ENCODE peak calls at places on chromosomes 3 and 15, in nine cellular contexts. E, F, Q, N, D, S, U, T and W are unnamed samples.

GRCh38 chr3:16481570-16481897 is 32.0 kb downstream of the RFTN1 start:
- DNase-seq in E (no peak), Q (no peak), F (no peak), U (no peak), D (no peak), N (no peak), T (no peak), S (no peak), W (no peak)

GRCh38 chr3:94004301-94004910 is 24.0 kb downstream of the STX19 start:
- DNase-seq in T (no peak), Q (no peak), N (no peak), F (peak; percentile 52), U (no peak), S (no peak), D (no peak), E (no peak), W (peak; percentile 52)

GRCh38 chr3:60774617-60775016 is 476.6 kb downstream of the FHIT start:
- DNase-seq in D (no peak), U (no peak), Q (no peak), F (no peak), N (no peak), S (no peak), E (no peak), T (no peak), W (no peak)

GRCh38 chr15:78317145-78317836 is 17.9 kb upstream of the SKIC8 start:
- DNase-seq in T (no peak), U (peak; percentile 56), N (no peak), Q (no peak), F (peak; percentile 26), E (no peak), D (no peak), S (peak; percentile 33), W (no peak)

GRCh38 chr3:50132421-50133282 is 22.5 kb upstream of the SEMA3F start:
- DNase-seq in N (no peak), U (no peak), Q (no peak), S (no peak), E (no peak), T (no peak), F (no peak), D (no peak), W (no peak)

GRCh38 chr3:38641461-38642110 is 7.9 kb downstream of the SCN5A start:
- DNase-seq in E (no peak), D (no peak), U (no peak), T (peak; percentile 9), S (peak; percentile 19), F (no peak), Q (no peak), N (no peak), W (no peak)

GRCh38 chr3:164940737-164941136 is 137.6 kb downstream of the SI start:
- DNase-seq in E (no peak), N (no peak), D (no peak), U (no peak), S (no peak), T (no peak), Q (no peak), F (no peak), W (no peak)

GRCh38 chr3:17865626-17866025 is 123.2 kb upstream of the TBC1D5 start:
- DNase-seq in D (no peak), Q (no peak), F (no peak), E (no peak), N (no peak), T (no peak), S (no peak), U (no peak), W (no peak)

GRCh38 chr3:49217688-49218470 is 46.5 kb downstream of the KLHDC8B start:
- DNase-seq in S (no peak), N (peak; percentile 35), D (peak; percentile 51), E (no peak), U (peak; percentile 8), T (no peak), F (no peak), Q (peak; percentile 22), W (no peak)

GRCh38 chr3:120169407-120169806 is 75.2 kb upstream of the GSK3B start:
- DNase-seq in D (no peak), Q (no peak), F (no peak), N (no peak), T (no peak), U (no peak), S (no peak), E (no peak), W (no peak)

GRCh38 chr3:192169332-192169915 is 557.9 kb downstream of the FGF12 start:
- DNase-seq in Q (no peak), F (no peak), T (no peak), U (no peak), N (no peak), S (no peak), E (no peak), D (no peak), W (no peak)

GRCh38 chr15:67146875-67147381 is 81.5 kb downstream of the SMAD3 start:
- DNase-seq in S (no peak), T (no peak), D (no peak), E (no peak), F (no peak), Q (peak; percentile 49), U (peak; percentile 82), N (peak; percentile 49), W (no peak)

GRCh38 chr3:127365383-127365782 is 77.5 kb upstream of the PRR20G start:
- DNase-seq in F (no peak), E (no peak), T (no peak), N (no peak), S (no peak), D (no peak), U (peak; percentile 43), Q (no peak), W (no peak)

GRCh38 chr15:51475736-51476135 is 134.3 kb downstream of the GLDN start:
- DNase-seq in U (no peak), N (no peak), T (no peak), E (no peak), S (no peak), D (no peak), Q (no peak), F (no peak), W (no peak)

GRCh38 chr3:46693038-46693896 is at the start of gene ALS2CL:
- DNase-seq in Q (peak; percentile 72), T (peak; percentile 47), F (peak; percentile 65), U (peak; percentile 81), N (peak; percentile 65), D (peak; percentile 64), E (peak; percentile 74), S (peak; percentile 72), W (peak; percentile 74)

GRCh38 chr15:81531141-81531592 is 157.2 kb upstream of the TMC3 start:
- DNase-seq in Q (peak; percentile 14), D (no peak), T (no peak), U (no peak), E (no peak), S (no peak), N (no peak), F (peak; percentile 54), W (no peak)

GRCh38 chr3:127512256-127512655 is 78.3 kb downstream of the TPRA1 start:
- DNase-seq in Q (no peak), D (no peak), E (no peak), T (no peak), S (no peak), F (no peak), N (no peak), U (no peak), W (no peak)

GRCh38 chr3:171348121-171348520 is 112.1 kb downstream of the TNIK start:
- DNase-seq in D (no peak), S (no peak), U (no peak), N (no peak), E (no peak), F (no peak), T (no peak), Q (no peak), W (no peak)

DNA sequence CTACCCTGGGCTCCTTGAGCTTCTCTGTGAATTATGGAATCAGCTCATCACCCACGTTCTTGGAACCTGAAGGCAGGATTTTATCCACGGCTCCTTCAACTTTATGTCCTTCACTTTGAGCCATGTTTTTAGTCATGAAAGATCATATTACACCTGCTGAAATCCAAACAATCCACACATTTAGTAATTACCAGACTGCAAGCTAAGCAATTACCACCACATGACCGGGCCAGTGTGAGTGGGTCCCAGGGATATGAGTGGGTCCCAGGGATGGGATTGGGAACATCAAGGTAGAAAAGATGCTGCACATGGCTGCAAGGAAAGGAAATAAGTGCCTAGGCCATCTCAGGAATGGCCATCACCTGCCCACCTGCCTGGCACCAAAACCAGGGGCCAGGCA is 140.3 kb upstream of the IQSEC1 start:
- DNase-seq in D (no peak), T (no peak), Q (no peak), F (no peak), U (no peak), E (no peak), S (no peak), N (no peak), W (no peak)
- H3K27me3 ChIP-seq in D (peaks cover 50% of the 10 kb centered on the region), T (no peaks in the 10 kb centered on the region), Q (peaks cover 6% of the 10 kb centered on the region), F (no peaks in the 10 kb centered on the region), U (no peaks in the 10 kb centered on the region), E (no peaks in the 10 kb centered on the region), S (peaks cover 30% of the 10 kb centered on the region), N (no peaks in the 10 kb centered on the region), W (no peaks in the 10 kb centered on the region)

GRCh38 chr3:71050521-71051258 is 532.8 kb downstream of the FOXP1 start:
- DNase-seq in U (no peak), T (no peak), E (no peak), Q (no peak), F (no peak), D (no peak), S (no peak), N (no peak), W (peak; percentile 31)
- H3K4me1 ChIP-seq in U (peaks cover 97% of the 10 kb centered on the region), T (no peaks in the 10 kb centered on the region), E (peaks cover 48% of the 10 kb centered on the region), Q (peaks cover 41% of the 10 kb centered on the region), F (peaks cover 29% of the 10 kb centered on the region), D (peaks cover 98% of the 10 kb centered on the region), S (peaks cover 41% of the 10 kb centered on the region), N (peaks cover 33% of the 10 kb centered on the region), W (peaks cover 78% of the 10 kb centered on the region)

GRCh38 chr15:48643776-48644497 is 1.6 kb downstream of the FBN1 start:
- DNase-seq in N (no peak), U (no peak), F (no peak), Q (no peak), S (no peak), D (no peak), T (no peak), E (no peak), W (no peak)
- H3K4me3 ChIP-seq in N (peak overlapping the region; percentile 67), U (peak overlapping the region; percentile 60), F (peak overlapping the region; percentile 82), Q (peak overlapping the region; percentile 89), S (peak overlapping the region; percentile 76), D (peak overlapping the region; percentile 97), T (peak overlapping the region; percentile 93), E (peak overlapping the region; percentile 47), W (no peak overlapping the region)

GRCh38 chr3:53628546-53629395 is 134.4 kb downstream of the CACNA1D start:
- DNase-seq in D (no peak), T (no peak), N (no peak), F (no peak), S (peak; percentile 23), U (no peak), Q (no peak), E (no peak), W (no peak)

GRCh38 chr3:53626876-53627275 is 132.5 kb downstream of the CACNA1D start:
- DNase-seq in F (no peak), T (no peak), D (no peak), N (no peak), U (no peak), S (peak; percentile 14), E (no peak), Q (no peak), W (no peak)

GRCh38 chr3:53618946-53619345 is 124.5 kb downstream of the CACNA1D start:
- DNase-seq in T (no peak), F (no peak), D (no peak), S (no peak), E (no peak), N (no peak), U (peak; percentile 69), Q (no peak), W (no peak)

GRCh38 chr3:53629396-53629711 is 134.9 kb downstream of the CACNA1D start:
- DNase-seq in S (peak; percentile 13), N (no peak), Q (no peak), D (no peak), E (no peak), T (no peak), U (no peak), F (no peak), W (no peak)

GRCh38 chr3:53624467-53624866 is 130.1 kb downstream of the CACNA1D start:
- DNase-seq in D (no peak), E (no peak), Q (no peak), T (no peak), U (no peak), S (peak; percentile 17), F (no peak), N (no peak), W (no peak)
- H3K27me3 ChIP-seq in D (peaks cover 45% of the 10 kb centered on the region), E (no peaks in the 10 kb centered on the region), Q (peaks cover 11% of the 10 kb centered on the region), T (no peaks in the 10 kb centered on the region), U (no peaks in the 10 kb centered on the region), S (no peaks in the 10 kb centered on the region), F (no peaks in the 10 kb centered on the region), N (peaks cover 2% of the 10 kb centered on the region), W (peaks cover 4% of the 10 kb centered on the region)